ENCODE peak calls at places on chromosomes 11 and 22, in seven cellular contexts. One of them, this sample, is unnamed.
A peak's percentile ranks its signal among the peaks of the same experiment; 100 is the strongest.

GRCh38 chr22:19892249-19892879 is 37.7 kb upstream of the GNB1L start:
- DNase-seq in activated CD4-positive, alpha-beta T cell treated with anti-CD3 and anti-CD28 coated beads for 36 hours: peak; percentile 84
- DNase-seq in mammary epithelial cell: peak; percentile 16
- DNase-seq in heart left ventricle: no peak
- DNase-seq in NCI-H1694 treated with DMSO at 0.1 percent for 48 hours: no peak
- DNase-seq in KG1: no peak
- DNase-seq in naive thymus-derived CD8-positive, alpha-beta T cell: peak; percentile 45
- DNase-seq in this sample: no peak

GRCh38 chr11:96827164-96827563 is 437.4 kb downstream of the JRKL start:
- DNase-seq in activated CD4-positive, alpha-beta T cell treated with anti-CD3 and anti-CD28 coated beads for 36 hours: no peak
- DNase-seq in mammary epithelial cell: no peak
- DNase-seq in heart left ventricle: no peak
- DNase-seq in NCI-H1694 treated with DMSO at 0.1 percent for 48 hours: no peak
- DNase-seq in KG1: no peak
- DNase-seq in naive thymus-derived CD8-positive, alpha-beta T cell: no peak
- DNase-seq in this sample: no peak

GRCh38 chr11:29184939-29185890 is 831.6 kb downstream of the KCNA4 start:
- DNase-seq in activated CD4-positive, alpha-beta T cell treated with anti-CD3 and anti-CD28 coated beads for 36 hours: no peak
- DNase-seq in mammary epithelial cell: peak; percentile 83
- DNase-seq in heart left ventricle: no peak
- DNase-seq in NCI-H1694 treated with DMSO at 0.1 percent for 48 hours: no peak
- DNase-seq in KG1: no peak
- DNase-seq in naive thymus-derived CD8-positive, alpha-beta T cell: no peak
- DNase-seq in this sample: no peak

GRCh38 chr11:66870131-66870530 is 13.3 kb downstream of the LRFN4 start:
- DNase-seq in activated CD4-positive, alpha-beta T cell treated with anti-CD3 and anti-CD28 coated beads for 36 hours: no peak
- DNase-seq in mammary epithelial cell: no peak
- DNase-seq in heart left ventricle: no peak
- DNase-seq in NCI-H1694 treated with DMSO at 0.1 percent for 48 hours: no peak
- DNase-seq in KG1: no peak
- DNase-seq in naive thymus-derived CD8-positive, alpha-beta T cell: no peak
- DNase-seq in this sample: no peak

GRCh38 chr11:27795955-27796861 is 96.0 kb upstream of the BDNF start:
- DNase-seq in activated CD4-positive, alpha-beta T cell treated with anti-CD3 and anti-CD28 coated beads for 36 hours: no peak
- DNase-seq in mammary epithelial cell: no peak
- DNase-seq in heart left ventricle: no peak
- DNase-seq in NCI-H1694 treated with DMSO at 0.1 percent for 48 hours: no peak
- DNase-seq in KG1: no peak
- DNase-seq in naive thymus-derived CD8-positive, alpha-beta T cell: no peak
- DNase-seq in this sample: peak; percentile 99

GRCh38 chr11:68216171-68216938 is 3.3 kb upstream of the KMT5B start:
- DNase-seq in activated CD4-positive, alpha-beta T cell treated with anti-CD3 and anti-CD28 coated beads for 36 hours: no peak
- DNase-seq in mammary epithelial cell: no peak
- DNase-seq in heart left ventricle: peak; percentile 70
- DNase-seq in NCI-H1694 treated with DMSO at 0.1 percent for 48 hours: no peak
- DNase-seq in KG1: no peak
- DNase-seq in naive thymus-derived CD8-positive, alpha-beta T cell: no peak
- DNase-seq in this sample: no peak

GRCh38 chr22:23714596-23715588 is 24.1 kb downstream of the RGL4 start:
- DNase-seq in activated CD4-positive, alpha-beta T cell treated with anti-CD3 and anti-CD28 coated beads for 36 hours: peak; percentile 44
- DNase-seq in mammary epithelial cell: no peak
- DNase-seq in heart left ventricle: no peak
- DNase-seq in NCI-H1694 treated with DMSO at 0.1 percent for 48 hours: no peak
- DNase-seq in KG1: no peak
- DNase-seq in naive thymus-derived CD8-positive, alpha-beta T cell: no peak
- DNase-seq in this sample: no peak

GRCh38 chr11:70332567-70332966 is 62.1 kb downstream of the PPFIA1 start:
- DNase-seq in activated CD4-positive, alpha-beta T cell treated with anti-CD3 and anti-CD28 coated beads for 36 hours: no peak
- DNase-seq in mammary epithelial cell: no peak
- DNase-seq in heart left ventricle: no peak
- DNase-seq in NCI-H1694 treated with DMSO at 0.1 percent for 48 hours: no peak
- DNase-seq in KG1: no peak
- DNase-seq in naive thymus-derived CD8-positive, alpha-beta T cell: no peak
- DNase-seq in this sample: no peak

GRCh38 chr11:93123351-93123898 is 74.4 kb downstream of the SLC36A4 start:
- DNase-seq in activated CD4-positive, alpha-beta T cell treated with anti-CD3 and anti-CD28 coated beads for 36 hours: no peak
- DNase-seq in mammary epithelial cell: no peak
- DNase-seq in heart left ventricle: peak; percentile 67
- DNase-seq in NCI-H1694 treated with DMSO at 0.1 percent for 48 hours: no peak
- DNase-seq in KG1: no peak
- DNase-seq in naive thymus-derived CD8-positive, alpha-beta T cell: no peak
- DNase-seq in this sample: no peak

GRCh38 chr11:73578786-73579185 is 19.1 kb downstream of the FAM168A start:
- DNase-seq in activated CD4-positive, alpha-beta T cell treated with anti-CD3 and anti-CD28 coated beads for 36 hours: peak; percentile 19
- DNase-seq in mammary epithelial cell: peak; percentile 8
- DNase-seq in heart left ventricle: no peak
- DNase-seq in NCI-H1694 treated with DMSO at 0.1 percent for 48 hours: no peak
- DNase-seq in KG1: no peak
- DNase-seq in naive thymus-derived CD8-positive, alpha-beta T cell: no peak
- DNase-seq in this sample: no peak

GRCh38 chr11:133153031-133153430 is 379.3 kb downstream of the OPCML start:
- DNase-seq in activated CD4-positive, alpha-beta T cell treated with anti-CD3 and anti-CD28 coated beads for 36 hours: no peak
- DNase-seq in mammary epithelial cell: no peak
- DNase-seq in heart left ventricle: no peak
- DNase-seq in NCI-H1694 treated with DMSO at 0.1 percent for 48 hours: no peak
- DNase-seq in KG1: no peak
- DNase-seq in naive thymus-derived CD8-positive, alpha-beta T cell: no peak
- DNase-seq in this sample: no peak

GRCh38 chr22:22244337-22245250 is at the start of gene VPREB1:
- DNase-seq in activated CD4-positive, alpha-beta T cell treated with anti-CD3 and anti-CD28 coated beads for 36 hours: no peak
- DNase-seq in mammary epithelial cell: no peak
- DNase-seq in heart left ventricle: no peak
- DNase-seq in NCI-H1694 treated with DMSO at 0.1 percent for 48 hours: no peak
- DNase-seq in KG1: peak; percentile 40
- DNase-seq in naive thymus-derived CD8-positive, alpha-beta T cell: no peak
- DNase-seq in this sample: no peak

GRCh38 chr11:6397636-6398035 is 7.4 kb downstream of the SMPD1 start:
- DNase-seq in activated CD4-positive, alpha-beta T cell treated with anti-CD3 and anti-CD28 coated beads for 36 hours: no peak
- DNase-seq in mammary epithelial cell: no peak
- DNase-seq in heart left ventricle: no peak
- DNase-seq in NCI-H1694 treated with DMSO at 0.1 percent for 48 hours: no peak
- DNase-seq in KG1: no peak
- DNase-seq in naive thymus-derived CD8-positive, alpha-beta T cell: no peak
- DNase-seq in this sample: no peak

GRCh38 chr22:21947040-21948014 is 5.3 kb downstream of the PPM1F start:
- DNase-seq in activated CD4-positive, alpha-beta T cell treated with anti-CD3 and anti-CD28 coated beads for 36 hours: no peak
- DNase-seq in mammary epithelial cell: peak; percentile 57
- DNase-seq in heart left ventricle: no peak
- DNase-seq in NCI-H1694 treated with DMSO at 0.1 percent for 48 hours: peak; percentile 6
- DNase-seq in KG1: no peak
- DNase-seq in naive thymus-derived CD8-positive, alpha-beta T cell: no peak
- DNase-seq in this sample: no peak

GRCh38 chr11:95592455-95592854 is 197.1 kb downstream of the FAM76B start:
- DNase-seq in activated CD4-positive, alpha-beta T cell treated with anti-CD3 and anti-CD28 coated beads for 36 hours: no peak
- DNase-seq in mammary epithelial cell: no peak
- DNase-seq in heart left ventricle: no peak
- DNase-seq in NCI-H1694 treated with DMSO at 0.1 percent for 48 hours: no peak
- DNase-seq in KG1: no peak
- DNase-seq in naive thymus-derived CD8-positive, alpha-beta T cell: no peak
- DNase-seq in this sample: no peak

GRCh38 chr11:126464796-126465195 is 109.3 kb downstream of the ST3GAL4 start:
- DNase-seq in activated CD4-positive, alpha-beta T cell treated with anti-CD3 and anti-CD28 coated beads for 36 hours: no peak
- DNase-seq in mammary epithelial cell: no peak
- DNase-seq in heart left ventricle: no peak
- DNase-seq in NCI-H1694 treated with DMSO at 0.1 percent for 48 hours: no peak
- DNase-seq in KG1: peak; percentile 41
- DNase-seq in naive thymus-derived CD8-positive, alpha-beta T cell: no peak
- DNase-seq in this sample: no peak

GRCh38 chr11:120199613-120200012 is 11.2 kb upstream of the OAF start:
- DNase-seq in activated CD4-positive, alpha-beta T cell treated with anti-CD3 and anti-CD28 coated beads for 36 hours: no peak
- DNase-seq in mammary epithelial cell: no peak
- DNase-seq in heart left ventricle: no peak
- DNase-seq in NCI-H1694 treated with DMSO at 0.1 percent for 48 hours: no peak
- DNase-seq in KG1: no peak
- DNase-seq in naive thymus-derived CD8-positive, alpha-beta T cell: no peak
- DNase-seq in this sample: no peak

GRCh38 chr11:72578051-72578450 is 96.2 kb downstream of the PDE2A start:
- DNase-seq in activated CD4-positive, alpha-beta T cell treated with anti-CD3 and anti-CD28 coated beads for 36 hours: no peak
- DNase-seq in mammary epithelial cell: no peak
- DNase-seq in heart left ventricle: no peak
- DNase-seq in NCI-H1694 treated with DMSO at 0.1 percent for 48 hours: no peak
- DNase-seq in KG1: no peak
- DNase-seq in naive thymus-derived CD8-positive, alpha-beta T cell: no peak
- DNase-seq in this sample: no peak

GRCh38 chr11:2772544-2773031 is 72.8 kb upstream of the KCNQ1OT1 start:
- DNase-seq in activated CD4-positive, alpha-beta T cell treated with anti-CD3 and anti-CD28 coated beads for 36 hours: peak; percentile 55
- DNase-seq in mammary epithelial cell: peak; percentile 86
- DNase-seq in heart left ventricle: no peak
- DNase-seq in NCI-H1694 treated with DMSO at 0.1 percent for 48 hours: no peak
- DNase-seq in KG1: no peak
- DNase-seq in naive thymus-derived CD8-positive, alpha-beta T cell: no peak
- DNase-seq in this sample: no peak

GRCh38 chr11:44822369-44822768 is 95.6 kb downstream of the TSPAN18 start:
- DNase-seq in activated CD4-positive, alpha-beta T cell treated with anti-CD3 and anti-CD28 coated beads for 36 hours: no peak
- DNase-seq in mammary epithelial cell: no peak
- DNase-seq in heart left ventricle: no peak
- DNase-seq in NCI-H1694 treated with DMSO at 0.1 percent for 48 hours: no peak
- DNase-seq in KG1: no peak
- DNase-seq in naive thymus-derived CD8-positive, alpha-beta T cell: no peak
- DNase-seq in this sample: no peak

GRCh38 chr11:46557684-46558151 is 36.1 kb downstream of the AMBRA1 start:
- DNase-seq in activated CD4-positive, alpha-beta T cell treated with anti-CD3 and anti-CD28 coated beads for 36 hours: no peak
- DNase-seq in mammary epithelial cell: peak; percentile 45
- DNase-seq in heart left ventricle: no peak
- DNase-seq in NCI-H1694 treated with DMSO at 0.1 percent for 48 hours: no peak
- DNase-seq in KG1: no peak
- DNase-seq in naive thymus-derived CD8-positive, alpha-beta T cell: no peak
- DNase-seq in this sample: no peak

This sample was measured in NCI-H748 treated with DMSO at 0.1 percent for 48 hours.